ENCODE peak calls at places on chromosomes 1 and 21, in eight cellular contexts. I is tibial nerve, E is brain microvascular endothelial cell, P is hepatocyte, S is lower leg skin, O is choroid plexus epithelial cell, B is AG10803, Q is uterus. D is an unnamed sample.

GRCh38 chr1:95229706-95230105 is 4.3 kb upstream of the RWDD3 start:
- DNase-seq in I (no peak), E (no peak), P (no peak), S (no peak), O (no peak), B (no peak), Q (no peak), D (no peak)

GRCh38 chr1:98975825-98976224 is 28.8 kb downstream of the PLPPR5 start:
- DNase-seq in I (no peak), E (no peak), P (no peak), S (no peak), O (no peak), B (no peak), Q (no peak), D (no peak)

GRCh38 chr21:34889287-34889536 is 159.9 kb downstream of the RUNX1 start:
- DNase-seq in I (no peak), E (peak), P (peak), S (peak), O (peak), B (peak), Q (peak), D (peak)

GRCh38 chr1:205598841-205599666 is 32.8 kb downstream of the ELK4 start:
- DNase-seq in I (no peak), E (peak), P (peak), S (no peak), O (peak), B (peak), Q (peak), D (peak)

GRCh38 chr21:45130324-45130774 is 56.0 kb downstream of the ADARB1 start:
- DNase-seq in I (no peak), E (peak), P (peak), S (no peak), O (peak), B (peak), Q (peak), D (peak)

GRCh38 chr1:79124756-79125155 is 118.2 kb upstream of the ADGRL4 start:
- DNase-seq in I (no peak), E (no peak), P (no peak), S (no peak), O (no peak), B (no peak), Q (no peak), D (no peak)

GRCh38 chr1:110584045-110584444 is 22.1 kb downstream of the KCNA2 start:
- DNase-seq in I (no peak), E (no peak), P (no peak), S (no peak), O (no peak), B (no peak), Q (no peak), D (no peak)

GRCh38 chr1:36576677-36577076 is 94.0 kb upstream of the CSF3R start:
- DNase-seq in I (no peak), E (no peak), P (no peak), S (no peak), O (no peak), B (no peak), Q (no peak), D (no peak)

GRCh38 chr1:117676615-117677130 is 70.8 kb downstream of the TENT5C start:
- DNase-seq in I (no peak), E (no peak), P (no peak), S (no peak), O (no peak), B (no peak), Q (no peak), D (no peak)

GRCh38 chr21:45308211-45309068 is 20.7 kb upstream of the POFUT2 start:
- DNase-seq in I (no peak), E (peak), P (peak), S (no peak), O (peak), B (peak), Q (no peak), D (peak)

GRCh38 chr1:244836135-244836521 is 670 bp downstream of the COX20 start:
- DNase-seq in I (peak), E (no peak), P (peak), S (no peak), O (peak), B (peak), Q (no peak), D (peak)

GRCh38 chr1:244834596-244835275 is 722 bp upstream of the COX20 start:
- DNase-seq in I (peak), E (peak), P (no peak), S (peak), O (peak), B (peak), Q (peak), D (peak)

GRCh38 chr1:244835276-244836134 is at the start of gene COX20:
- DNase-seq in I (peak), E (peak), P (peak), S (peak), O (peak), B (peak), Q (peak), D (peak)

GRCh38 chr1:244836598-244836997 is 1.1 kb downstream of the COX20 start:
- DNase-seq in I (no peak), E (no peak), P (no peak), S (no peak), O (peak), B (peak), Q (no peak), D (no peak)

DNA sequence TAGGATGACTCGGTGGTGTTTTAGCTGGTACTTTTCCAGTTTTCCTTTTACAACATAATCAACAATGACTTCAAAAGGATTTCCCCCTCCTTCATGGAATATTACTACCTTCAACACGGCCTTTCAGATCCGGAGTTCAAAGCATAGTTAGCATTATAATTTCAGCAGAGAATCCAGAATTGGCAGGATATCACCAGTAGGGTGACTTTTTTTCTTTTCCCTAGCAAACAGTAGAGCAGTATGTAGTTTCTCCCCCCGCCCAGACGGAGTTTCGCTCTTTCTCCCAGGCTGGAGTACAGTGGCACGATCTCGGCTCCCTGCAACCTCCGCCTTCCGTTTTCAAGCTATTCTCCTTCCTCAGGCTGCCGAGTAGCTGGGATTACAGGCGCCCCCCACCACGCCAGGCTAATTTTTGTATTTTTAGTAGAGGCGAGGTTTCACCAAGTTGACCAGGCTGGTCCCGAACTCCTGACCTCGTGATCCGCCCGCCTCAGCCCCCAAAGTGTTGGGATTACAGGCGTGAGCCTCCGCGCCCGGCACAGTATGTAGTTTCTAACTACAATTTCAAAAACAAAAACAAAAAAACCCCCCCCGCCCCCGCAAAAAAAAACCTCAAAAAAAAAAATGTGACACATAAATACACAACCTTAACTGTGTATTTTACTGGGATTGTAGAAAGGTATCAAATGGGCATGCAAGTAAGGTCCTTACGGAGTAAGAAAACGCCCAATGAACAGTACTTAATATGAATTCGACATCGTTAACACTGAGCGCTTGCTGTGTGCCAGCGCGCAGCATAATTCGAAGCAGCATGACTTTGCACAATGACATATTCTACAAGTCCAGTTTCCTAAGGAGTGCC is 1.5 kb upstream of the COX20 start:
- DNase-seq in I (peak), E (peak), P (peak), S (peak), O (peak), B (peak), Q (peak), D (peak)
- TF ChIP-seq CTCF in I (peak), E (peak), P (peak), S (peak), O (peak), B (peak), Q (no peak), D (peak)

GRCh38 chr1:220884109-220884980 is 5.1 kb downstream of the HLX start:
- DNase-seq in I (no peak), E (peak), P (peak), S (no peak), O (peak), B (no peak), Q (no peak), D (no peak)
- H3K4me3 ChIP-seq in I (no peak), E (no peak), P (no peak), S (no peak), O (peak), B (no peak), Q (no peak), D (no peak)

DNA sequence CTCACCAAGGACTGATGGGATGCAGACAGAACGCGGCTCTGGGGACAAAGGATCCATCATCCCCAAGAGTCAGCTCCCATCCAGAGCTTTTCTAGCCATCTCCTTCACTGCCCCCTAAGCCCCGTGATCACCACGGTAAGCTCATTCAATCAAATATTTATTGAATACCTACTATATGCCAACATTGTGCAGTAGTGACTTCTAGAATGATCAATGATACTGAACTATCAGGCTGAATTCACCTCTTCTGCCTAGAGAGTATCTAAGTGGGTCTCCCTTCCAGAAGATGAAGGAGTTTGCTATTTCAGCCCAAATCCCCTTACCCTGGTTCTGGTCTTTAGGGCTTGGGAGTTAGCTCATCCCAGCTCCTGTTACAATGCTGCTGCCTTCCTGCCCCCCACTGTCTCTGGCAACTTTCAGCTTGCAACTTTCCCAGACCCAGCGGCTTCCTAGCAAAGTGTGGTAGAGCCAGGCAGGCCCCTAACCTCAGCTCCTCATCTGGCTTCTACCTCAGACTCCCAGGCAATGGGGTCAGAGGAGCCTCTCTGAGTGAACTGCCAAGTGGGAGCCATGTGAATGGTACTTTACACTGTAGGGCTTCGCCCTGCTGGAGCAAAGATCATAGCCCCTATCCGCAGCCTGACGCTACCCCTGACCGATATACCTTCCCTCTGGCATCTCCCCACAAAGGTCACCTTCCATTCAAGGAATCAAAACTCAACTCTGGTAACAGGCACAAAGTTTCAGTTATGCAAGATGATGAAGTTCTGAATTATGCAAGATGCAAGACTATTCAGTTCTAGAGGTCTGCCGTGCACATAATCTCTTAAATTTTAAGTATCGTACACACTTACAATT is 20.9 kb downstream of the TMEM53 start:
- DNase-seq in I (no peak), E (no peak), P (no peak), S (no peak), O (no peak), B (no peak), Q (no peak), D (no peak)
- TF ChIP-seq CTCF in I (no peak), E (no peak), P (no peak), S (no peak), O (no peak), B (no peak), Q (no peak), D (no peak)

GRCh38 chr1:33430751-33431593 is at the start of gene PHC2:
- DNase-seq in I (peak), E (peak), P (peak), S (peak), O (peak), B (peak), Q (peak), D (peak)
- H3K4me3 ChIP-seq in I (peak), E (peak), P (peak), S (peak), O (peak), B (peak), Q (peak), D (peak)